ENCODE peak calls at places on chromosomes 13 and 19, in nine cellular contexts. K is heart right ventricle, U is PC-9, I is ascending aorta, F is AG04450, M is endothelial cell of umbilical vein, G is thoracic aorta, L is prostate gland, Y is PC-3. W is an unnamed sample.

GRCh38 chr19:30696514-30696913 is 324.3 kb downstream of the ZNF536 start:
- DNase-seq in F (no peak), U (no peak), Y (no peak), L (no peak), I (no peak), K (no peak), G (no peak), M (no peak), W (no peak)

GRCh38 chr13:51534075-51534817 is 50.0 kb upstream of the WDFY2 start:
- DNase-seq in U (no peak), F (no peak), Y (no peak), K (peak; percentile 21), M (no peak), I (peak; percentile 69), G (no peak), L (no peak), W (no peak)

GRCh38 chr13:19695829-19696228 is 62.4 kb downstream of the MPHOSPH8 start:
- DNase-seq in U (no peak), F (no peak), M (no peak), Y (no peak), I (no peak), G (no peak), K (no peak), L (no peak), W (no peak)

GRCh38 chr19:19451429-19452240 is 46.2 kb downstream of the GATAD2A start:
- DNase-seq in L (no peak), F (no peak), M (no peak), G (no peak), U (no peak), I (no peak), K (no peak), Y (no peak), W (peak; percentile 44)

GRCh38 chr13:20860844-20861243 is 41.7 kb downstream of the XPO4 start:
- DNase-seq in K (no peak), L (no peak), I (no peak), Y (no peak), G (no peak), U (no peak), F (no peak), M (no peak), W (no peak)

GRCh38 chr13:66348745-66349720 is 881.1 kb downstream of the PCDH9 start:
- DNase-seq in I (no peak), U (no peak), Y (no peak), M (peak; percentile 7), L (no peak), F (no peak), K (no peak), G (no peak), W (peak; percentile 34)

GRCh38 chr13:88622362-88622973 is 951.3 kb downstream of the SLITRK5 start:
- DNase-seq in L (no peak), Y (no peak), M (no peak), K (no peak), I (no peak), G (no peak), U (no peak), F (no peak), W (no peak)

GRCh38 chr19:30690525-30690924 is 318.3 kb downstream of the ZNF536 start:
- DNase-seq in L (no peak), F (no peak), G (no peak), K (no peak), I (no peak), U (no peak), M (no peak), Y (no peak), W (no peak)

GRCh38 chr13:100645382-100645781 is 29.2 kb downstream of the TMTC4 start:
- DNase-seq in M (no peak), I (no peak), L (no peak), Y (no peak), F (no peak), U (no peak), G (no peak), K (no peak), W (no peak)

GRCh38 chr19:20078696-20079095 is 896 bp downstream of the ZNF90 start:
- DNase-seq in G (no peak), F (no peak), U (no peak), K (no peak), M (no peak), I (peak; percentile 65), Y (no peak), L (peak; percentile 9), W (peak; percentile 32)

GRCh38 chr19:44003461-44004134 is 841 bp downstream of the ZNF230 start:
- DNase-seq in M (peak; percentile 6), Y (no peak), K (no peak), I (no peak), G (no peak), L (no peak), F (no peak), U (no peak), W (no peak)

GRCh38 chr19:17079710-17080440 is 4.3 kb downstream of the MYO9B start:
- DNase-seq in L (peak; percentile 66), K (peak; percentile 59), U (peak; percentile 94), I (peak; percentile 96), G (peak; percentile 82), Y (peak; percentile 96), F (peak; percentile 99), M (peak; percentile 87), W (peak; percentile 60)

GRCh38 chr13:27853871-27854270 is 61.6 kb downstream of the GSX1 start:
- DNase-seq in U (no peak), G (no peak), K (no peak), L (no peak), M (no peak), F (no peak), I (no peak), Y (no peak), W (no peak)

GRCh38 chr13:113001251-113002140 is 32.5 kb downstream of the MCF2L start:
- DNase-seq in G (no peak), U (peak; percentile 90), L (peak; percentile 79), M (no peak), F (no peak), Y (peak; percentile 26), K (no peak), I (no peak), W (peak; percentile 75)

GRCh38 chr13:113000575-113000974 is 31.6 kb downstream of the MCF2L start:
- DNase-seq in F (no peak), U (no peak), I (no peak), Y (no peak), K (no peak), M (no peak), G (no peak), L (no peak), W (no peak)

GRCh38 chr13:113004126-113004525 is 35.1 kb downstream of the MCF2L start:
- DNase-seq in F (no peak), K (no peak), I (no peak), L (no peak), Y (no peak), M (no peak), U (no peak), G (no peak), W (no peak)

GRCh38 chr13:113002891-113003290 is 33.9 kb downstream of the MCF2L start:
- DNase-seq in M (no peak), G (no peak), K (no peak), Y (no peak), U (no peak), F (no peak), L (no peak), I (no peak), W (no peak)

DNA sequence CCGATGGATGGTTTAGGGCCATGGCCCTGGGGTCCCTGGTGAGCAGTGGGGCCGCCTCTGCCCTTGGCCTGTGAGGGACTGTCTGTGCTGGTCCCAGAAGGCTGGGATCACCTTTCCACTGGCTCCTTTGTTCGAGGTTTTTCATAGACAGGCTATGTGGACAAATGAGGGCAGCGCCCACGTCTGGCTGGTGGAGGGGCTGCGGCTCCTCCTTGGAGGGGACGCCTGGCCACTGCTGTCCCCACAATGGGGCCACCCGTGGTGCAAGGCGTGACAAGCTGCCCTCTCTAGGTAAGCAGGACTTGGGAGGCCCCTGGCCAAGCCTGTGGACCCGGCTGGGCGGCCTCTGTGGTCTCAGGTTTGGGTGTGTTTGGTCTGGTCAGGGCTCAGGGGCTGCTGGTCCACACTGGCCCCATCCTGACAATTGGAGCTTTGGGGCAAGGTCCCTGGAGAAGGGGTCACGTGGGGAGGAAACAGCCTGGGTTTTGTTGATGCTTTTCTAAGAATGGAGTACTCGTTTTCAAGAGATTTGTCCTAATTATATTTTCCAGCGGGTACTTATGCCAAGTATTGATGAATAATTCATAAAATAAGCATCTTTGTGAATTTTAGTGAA is 33.3 kb downstream of the MCF2L start:
- DNase-seq in L (no peak), Y (no peak), M (no peak), U (peak; percentile 62), G (no peak), K (no peak), I (no peak), F (no peak), W (no peak)
- TF ChIP-seq CTCF in L (no peak), Y (peak; percentile 42), M (no peak), U (peak; percentile 76), G (no peak), K (no peak), I (no peak), F (peak; percentile 18), W (no peak)

GRCh38 chr13:111160648-111161047 is 45.5 kb downstream of the ARHGEF7 start:
- DNase-seq in K (no peak), G (no peak), U (no peak), I (no peak), F (no peak), M (no peak), Y (no peak), L (no peak), W (no peak)
- H3K27ac ChIP-seq in K (no peak overlapping the region), G (no peak overlapping the region), U (no peak overlapping the region), I (no peak overlapping the region), F (no peak overlapping the region), M (no peak overlapping the region), Y (no peak overlapping the region), L (no peak overlapping the region), W (no peak overlapping the region)

GRCh38 chr13:77874406-77874805 is 44.2 kb downstream of the EDNRB start:
- DNase-seq in F (peak; percentile 33), G (no peak), Y (peak; percentile 59), L (no peak), U (no peak), M (peak; percentile 60), K (no peak), I (no peak), W (no peak)

GRCh38 chr13:77868717-77869116 is 49.9 kb downstream of the EDNRB start:
- DNase-seq in K (no peak), M (peak; percentile 26), Y (peak; percentile 59), F (no peak), U (no peak), G (no peak), L (no peak), I (no peak), W (no peak)

GRCh38 chr13:77876176-77876575 is 42.5 kb downstream of the EDNRB start:
- DNase-seq in G (no peak), M (no peak), I (no peak), L (no peak), K (no peak), U (no peak), Y (no peak), F (peak; percentile 68), W (no peak)

GRCh38 chr13:77871596-77871995 is 47.0 kb downstream of the EDNRB start:
- DNase-seq in F (no peak), K (no peak), M (no peak), G (no peak), U (no peak), I (no peak), Y (no peak), L (no peak), W (no peak)

GRCh38 chr13:77872995-77873394 is 45.6 kb downstream of the EDNRB start:
- DNase-seq in Y (peak; percentile 2), M (no peak), L (no peak), U (no peak), F (no peak), I (no peak), G (no peak), K (no peak), W (no peak)
- H3K9me3 ChIP-seq in Y (no peaks in the 10 kb centered on the region), M (no peaks in the 10 kb centered on the region), L (no peaks in the 10 kb centered on the region), U (no peaks in the 10 kb centered on the region), F (no peaks in the 10 kb centered on the region), I (no peaks in the 10 kb centered on the region), G (no peaks in the 10 kb centered on the region), K (no peaks in the 10 kb centered on the region), W (no peaks in the 10 kb centered on the region)

GRCh38 chr13:21913010-21913409 is 242.1 kb downstream of the FGF9 start:
- DNase-seq in K (no peak), Y (no peak), I (no peak), L (no peak), G (no peak), U (no peak), M (no peak), F (no peak), W (no peak)
- TF ChIP-seq CTCF in K (no peak), Y (no peak), I (no peak), L (no peak), G (no peak), U (no peak), M (no peak), F (peak; percentile 20), W (no peak)